ENCODE peak calls at places on chromosomes 2 and 18, in ten cellular contexts. One of them, this sample, is unnamed.

GRCh38 chr2:64653174-64654062 is at the start of gene SERTAD2:
- DNase-seq in fibroblast of gingiva: peak; percentile 88
- DNase-seq in HFF-Myc: no peak
- DNase-seq in K562: peak; percentile 95
- DNase-seq in GM20000: peak; percentile 99
- DNase-seq in NCI-H82: peak; percentile 92
- DNase-seq in Kasumi-1: peak; percentile 78
- DNase-seq in stimulated activated CD4-positive, alpha-beta T cell treated with anti-CD3 and anti-CD28 coated beads, TNF-alpha, amount 100 ng/mL, for 4 hours: peak; percentile 76
- DNase-seq in activated T-cell treated with anti-CD3 and anti-CD28 coated beads for 1 hour: peak; percentile 77
- DNase-seq in cardiac fibroblast: peak; percentile 84
- DNase-seq in this sample: peak; percentile 81

GRCh38 chr2:126307740-126308139 is 348.2 kb upstream of the GYPC start:
- DNase-seq in fibroblast of gingiva: no peak
- DNase-seq in HFF-Myc: no peak
- DNase-seq in K562: no peak
- DNase-seq in GM20000: no peak
- DNase-seq in NCI-H82: no peak
- DNase-seq in Kasumi-1: no peak
- DNase-seq in stimulated activated CD4-positive, alpha-beta T cell treated with anti-CD3 and anti-CD28 coated beads, TNF-alpha, amount 100 ng/mL, for 4 hours: no peak
- DNase-seq in activated T-cell treated with anti-CD3 and anti-CD28 coated beads for 1 hour: no peak
- DNase-seq in cardiac fibroblast: no peak
- DNase-seq in this sample: no peak

GRCh38 chr2:238970553-238971081 is 122.7 kb downstream of the TWIST2 start:
- DNase-seq in fibroblast of gingiva: peak; percentile 28
- DNase-seq in HFF-Myc: no peak
- DNase-seq in K562: peak; percentile 76
- DNase-seq in GM20000: peak; percentile 87
- DNase-seq in NCI-H82: peak; percentile 58
- DNase-seq in Kasumi-1: peak; percentile 0
- DNase-seq in stimulated activated CD4-positive, alpha-beta T cell treated with anti-CD3 and anti-CD28 coated beads, TNF-alpha, amount 100 ng/mL, for 4 hours: no peak
- DNase-seq in activated T-cell treated with anti-CD3 and anti-CD28 coated beads for 1 hour: peak; percentile 16
- DNase-seq in cardiac fibroblast: peak; percentile 69
- DNase-seq in this sample: peak; percentile 56

GRCh38 chr2:16722121-16722520 is 56.5 kb upstream of the CYRIA start:
- DNase-seq in fibroblast of gingiva: no peak
- DNase-seq in HFF-Myc: no peak
- DNase-seq in K562: no peak
- DNase-seq in GM20000: no peak
- DNase-seq in NCI-H82: no peak
- DNase-seq in Kasumi-1: no peak
- DNase-seq in stimulated activated CD4-positive, alpha-beta T cell treated with anti-CD3 and anti-CD28 coated beads, TNF-alpha, amount 100 ng/mL, for 4 hours: no peak
- DNase-seq in activated T-cell treated with anti-CD3 and anti-CD28 coated beads for 1 hour: no peak
- DNase-seq in cardiac fibroblast: no peak
- DNase-seq in this sample: no peak

GRCh38 chr2:60465736-60466135 is 87.7 kb downstream of the BCL11A start:
- DNase-seq in fibroblast of gingiva: no peak
- DNase-seq in HFF-Myc: no peak
- DNase-seq in K562: no peak
- DNase-seq in GM20000: no peak
- DNase-seq in NCI-H82: peak; percentile 22
- DNase-seq in Kasumi-1: no peak
- DNase-seq in stimulated activated CD4-positive, alpha-beta T cell treated with anti-CD3 and anti-CD28 coated beads, TNF-alpha, amount 100 ng/mL, for 4 hours: no peak
- DNase-seq in activated T-cell treated with anti-CD3 and anti-CD28 coated beads for 1 hour: no peak
- DNase-seq in cardiac fibroblast: no peak
- DNase-seq in this sample: no peak

GRCh38 chr18:28183418-28184078 is 6.6 kb upstream of the CDH2 start:
- DNase-seq in fibroblast of gingiva: no peak
- DNase-seq in HFF-Myc: no peak
- DNase-seq in K562: no peak
- DNase-seq in GM20000: no peak
- DNase-seq in NCI-H82: no peak
- DNase-seq in Kasumi-1: no peak
- DNase-seq in stimulated activated CD4-positive, alpha-beta T cell treated with anti-CD3 and anti-CD28 coated beads, TNF-alpha, amount 100 ng/mL, for 4 hours: no peak
- DNase-seq in activated T-cell treated with anti-CD3 and anti-CD28 coated beads for 1 hour: no peak
- DNase-seq in cardiac fibroblast: peak; percentile 55
- DNase-seq in this sample: no peak

GRCh38 chr2:16028644-16029043 is 88.3 kb downstream of the MYCN start:
- DNase-seq in fibroblast of gingiva: no peak
- DNase-seq in HFF-Myc: no peak
- DNase-seq in K562: no peak
- DNase-seq in GM20000: no peak
- DNase-seq in NCI-H82: no peak
- DNase-seq in Kasumi-1: no peak
- DNase-seq in stimulated activated CD4-positive, alpha-beta T cell treated with anti-CD3 and anti-CD28 coated beads, TNF-alpha, amount 100 ng/mL, for 4 hours: no peak
- DNase-seq in activated T-cell treated with anti-CD3 and anti-CD28 coated beads for 1 hour: no peak
- DNase-seq in cardiac fibroblast: no peak
- DNase-seq in this sample: no peak

GRCh38 chr2:84516234-84516986 is at the start of gene DNAH6:
- DNase-seq in fibroblast of gingiva: peak; percentile 95
- DNase-seq in HFF-Myc: peak; percentile 80
- DNase-seq in K562: no peak
- DNase-seq in GM20000: peak; percentile 68
- DNase-seq in NCI-H82: peak; percentile 97
- DNase-seq in Kasumi-1: peak; percentile 81
- DNase-seq in stimulated activated CD4-positive, alpha-beta T cell treated with anti-CD3 and anti-CD28 coated beads, TNF-alpha, amount 100 ng/mL, for 4 hours: peak; percentile 66
- DNase-seq in activated T-cell treated with anti-CD3 and anti-CD28 coated beads for 1 hour: peak; percentile 74
- DNase-seq in cardiac fibroblast: peak; percentile 95
- DNase-seq in this sample: peak; percentile 59

GRCh38 chr2:29033656-29034055 is 40.7 kb downstream of the PCARE start:
- DNase-seq in fibroblast of gingiva: no peak
- DNase-seq in HFF-Myc: no peak
- DNase-seq in K562: no peak
- DNase-seq in GM20000: no peak
- DNase-seq in NCI-H82: no peak
- DNase-seq in Kasumi-1: no peak
- DNase-seq in stimulated activated CD4-positive, alpha-beta T cell treated with anti-CD3 and anti-CD28 coated beads, TNF-alpha, amount 100 ng/mL, for 4 hours: no peak
- DNase-seq in activated T-cell treated with anti-CD3 and anti-CD28 coated beads for 1 hour: no peak
- DNase-seq in cardiac fibroblast: peak; percentile 20
- DNase-seq in this sample: no peak